ENCODE peak calls at places on chromosomes 12 and 14, in nine cellular contexts. K, J, R, S, Q, G, H, O and Z are unnamed samples.
A peak's percentile ranks its signal among the peaks of the same experiment; 100 is the strongest.

GRCh38 chr12:68808388-68809189 is 612 bp downstream of the MDM2 start:
- DNase-seq in K (peak; percentile 65), J (peak; percentile 81), R (peak; percentile 77), S (peak; percentile 81), Q (peak; percentile 34), G (peak; percentile 99), H (peak; percentile 99), O (peak; percentile 65), Z (no peak)

GRCh38 chr12:26939953-26940352 is 1.7 kb downstream of the FGFR1OP2 start:
- DNase-seq in K (no peak), J (no peak), R (no peak), S (no peak), Q (no peak), G (no peak), H (peak; percentile 9), O (no peak), Z (no peak)

GRCh38 chr12:14751987-14752386 is 51.3 kb downstream of the WBP11 start:
- DNase-seq in K (no peak), J (no peak), R (no peak), S (no peak), Q (no peak), G (peak; percentile 14), H (no peak), O (no peak), Z (no peak)

GRCh38 chr12:1115471-1116242 is 124.6 kb downstream of the ERC1 start:
- DNase-seq in K (no peak), J (no peak), R (no peak), S (no peak), Q (no peak), G (peak; percentile 92), H (peak; percentile 79), O (no peak), Z (no peak)

GRCh38 chr12:65941388-65941787 is 117.1 kb downstream of the HMGA2 start:
- DNase-seq in K (no peak), J (no peak), R (no peak), S (no peak), Q (no peak), G (peak; percentile 52), H (peak; percentile 94), O (no peak), Z (no peak)

GRCh38 chr12:19243577-19243976 is 114.0 kb downstream of the PLEKHA5 start:
- DNase-seq in K (no peak), J (no peak), R (no peak), S (no peak), Q (no peak), G (no peak), H (no peak), O (no peak), Z (no peak)

GRCh38 chr14:103905861-103906456 is 22.3 kb upstream of the TDRD9 start:
- DNase-seq in K (no peak), J (no peak), R (no peak), S (peak; percentile 53), Q (peak; percentile 64), G (no peak), H (peak; percentile 27), O (no peak), Z (no peak)

GRCh38 chr12:8844665-8845064 is 22.2 kb downstream of the A2ML1 start:
- DNase-seq in K (peak; percentile 64), J (peak; percentile 74), R (peak; percentile 37), S (peak; percentile 39), Q (no peak), G (no peak), H (no peak), O (no peak), Z (no peak)

GRCh38 chr14:39265741-39266588 is 32.2 kb downstream of the MIA2 start:
- DNase-seq in K (no peak), J (no peak), R (no peak), S (no peak), Q (no peak), G (peak; percentile 82), H (peak; percentile 67), O (no peak), Z (no peak)

GRCh38 chr12:64098709-64099354 is 123.3 kb downstream of the KICS2 start:
- DNase-seq in K (no peak), J (no peak), R (no peak), S (no peak), Q (no peak), G (no peak), H (peak; percentile 48), O (no peak), Z (no peak)

GRCh38 chr12:24864796-24865125 is 84.1 kb downstream of the BCAT1 start:
- DNase-seq in K (no peak), J (no peak), R (no peak), S (peak; percentile 8), Q (no peak), G (peak; percentile 35), H (peak; percentile 19), O (no peak), Z (no peak)
- H3K9me3 ChIP-seq in K (no peaks in the 10 kb centered on the region), J (no peaks in the 10 kb centered on the region), R (no peaks in the 10 kb centered on the region), S (no peaks in the 10 kb centered on the region), Q (no peaks in the 10 kb centered on the region), G (no peaks in the 10 kb centered on the region), H (no peaks in the 10 kb centered on the region), O (no peaks in the 10 kb centered on the region), Z (peaks cover 4% of the 10 kb centered on the region)

DNA sequence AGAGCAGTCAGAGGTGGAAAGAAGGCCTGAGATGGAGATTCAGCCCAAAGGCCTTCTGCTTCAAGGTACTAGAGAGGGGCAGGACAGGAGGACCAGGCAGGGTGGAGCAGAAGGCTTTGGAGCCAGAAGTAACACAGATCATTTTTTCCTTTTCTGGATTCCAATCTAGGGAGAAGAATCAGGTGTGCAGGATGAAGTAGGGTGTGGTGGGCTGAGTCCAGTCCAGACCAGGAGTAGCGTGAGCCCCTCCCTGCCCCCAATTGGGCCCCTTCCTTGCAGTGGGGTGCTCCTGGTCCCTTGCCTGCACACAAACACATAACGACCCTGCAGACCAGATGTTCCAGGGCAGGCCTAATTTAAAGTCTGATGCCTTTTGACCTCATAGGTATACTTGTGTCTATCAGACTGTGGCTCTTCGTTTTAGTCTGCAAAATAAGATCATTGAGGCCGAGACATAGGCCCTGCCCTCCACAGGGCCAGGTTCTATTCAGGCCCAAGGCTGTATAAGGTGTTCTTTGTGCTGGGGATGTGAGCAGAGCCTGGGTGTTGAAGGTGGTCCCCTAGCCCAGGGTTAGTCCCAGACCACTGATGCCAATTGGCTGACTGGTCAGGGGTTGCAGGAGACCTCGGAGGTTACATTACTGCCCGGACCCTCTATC is 1.0 kb upstream of the NYNRIN start:
- DNase-seq in K (no peak), J (no peak), R (no peak), S (no peak), Q (no peak), G (no peak), H (no peak), O (no peak), Z (no peak)
- H3K4me3 ChIP-seq in K (peak overlapping the region; percentile 83), J (peak overlapping the region; percentile 73), R (no peak overlapping the region), S (no peak overlapping the region), Q (no peak overlapping the region), G (no peak overlapping the region), H (no peak overlapping the region), O (no peak overlapping the region), Z (peak overlapping the region; percentile 88)

GRCh38 chr14:105971593-105972500 is 445.5 kb downstream of the TMEM121 start:
- DNase-seq in K (no peak), J (no peak), R (no peak), S (no peak), Q (no peak), G (no peak), H (no peak), O (no peak), Z (no peak)
- H3K9me3 ChIP-seq in K (no peaks in the 10 kb centered on the region), J (no peaks in the 10 kb centered on the region), R (no peaks in the 10 kb centered on the region), S (no peaks in the 10 kb centered on the region), Q (no peaks in the 10 kb centered on the region), G (peaks cover 18% of the 10 kb centered on the region), H (no peaks in the 10 kb centered on the region), O (no peaks in the 10 kb centered on the region), Z (no peaks in the 10 kb centered on the region)

GRCh38 chr14:91012050-91012449 is 48.4 kb downstream of the RPS6KA5 start:
- DNase-seq in K (no peak), J (no peak), R (no peak), S (no peak), Q (no peak), G (no peak), H (no peak), O (no peak), Z (no peak)
- H3K4me3 ChIP-seq in K (no peak overlapping the region), J (no peak overlapping the region), R (peak overlapping the region; percentile 7), S (no peak overlapping the region), Q (no peak overlapping the region), G (no peak overlapping the region), H (no peak overlapping the region), O (no peak overlapping the region), Z (no peak overlapping the region)

GRCh38 chr12:120766569-120766965 is 40.9 kb downstream of the ACADS start:
- DNase-seq in K (no peak), J (no peak), R (no peak), S (no peak), Q (no peak), G (no peak), H (no peak), O (no peak), Z (no peak)

GRCh38 chr12:120763250-120763649 is 37.6 kb downstream of the ACADS start:
- DNase-seq in K (no peak), J (no peak), R (no peak), S (no peak), Q (no peak), G (no peak), H (no peak), O (no peak), Z (no peak)

GRCh38 chr12:120764766-120765165 is 39.1 kb downstream of the ACADS start:
- DNase-seq in K (no peak), J (no peak), R (no peak), S (no peak), Q (no peak), G (no peak), H (no peak), O (no peak), Z (no peak)

GRCh38 chr12:120771097-120771496 is 45.5 kb downstream of the ACADS start:
- DNase-seq in K (no peak), J (no peak), R (no peak), S (no peak), Q (no peak), G (no peak), H (no peak), O (no peak), Z (no peak)

GRCh38 chr12:120767071-120768024 is 41.7 kb downstream of the ACADS start:
- DNase-seq in K (no peak), J (no peak), R (no peak), S (no peak), Q (no peak), G (no peak), H (no peak), O (no peak), Z (no peak)
- H3K9me3 ChIP-seq in K (no peaks in the 10 kb centered on the region), J (no peaks in the 10 kb centered on the region), R (no peaks in the 10 kb centered on the region), S (no peaks in the 10 kb centered on the region), Q (no peaks in the 10 kb centered on the region), G (no peaks in the 10 kb centered on the region), H (no peaks in the 10 kb centered on the region), O (no peaks in the 10 kb centered on the region), Z (no peaks in the 10 kb centered on the region)